ENCODE peak calls at places on chromosomes 3 and 15, in seven cellular contexts. U, T, P, W, I, F and N are unnamed samples.

GRCh38 chr3:72412557-72412956 is 435.7 kb downstream of the SHQ1 start:
- DNase-seq in U (no peak), T (no peak), P (no peak), W (no peak), I (no peak), F (no peak), N (no peak)

GRCh38 chr3:47288966-47289910 is 6.5 kb downstream of the KLHL18 start:
- DNase-seq in U (no peak), T (no peak), P (no peak), W (no peak), I (peak; percentile 11), F (peak; percentile 68), N (no peak)

GRCh38 chr3:178096955-178097354 is 439.3 kb upstream of the KCNMB2 start:
- DNase-seq in U (no peak), T (no peak), P (no peak), W (no peak), I (no peak), F (no peak), N (no peak)

GRCh38 chr3:132268956-132269355 is 48.3 kb upstream of the ACP3 start:
- DNase-seq in U (no peak), T (no peak), P (peak; percentile 61), W (no peak), I (no peak), F (peak; percentile 47), N (no peak)

GRCh38 chr15:82750831-82751181 is 41.1 kb upstream of the AP3B2 start:
- DNase-seq in U (no peak), T (no peak), P (peak; percentile 18), W (no peak), I (no peak), F (no peak), N (no peak)

GRCh38 chr3:190281308-190282051 is 40.8 kb downstream of the CLDN1 start:
- DNase-seq in U (no peak), T (no peak), P (no peak), W (no peak), I (no peak), F (peak; percentile 65), N (no peak)

GRCh38 chr3:4271834-4272233 is 31.3 kb upstream of the SETMAR start:
- DNase-seq in U (no peak), T (no peak), P (peak; percentile 47), W (no peak), I (no peak), F (no peak), N (no peak)

GRCh38 chr15:44675911-44676310 is 12.4 kb upstream of the SPG11 start:
- DNase-seq in U (no peak), T (no peak), P (no peak), W (no peak), I (no peak), F (no peak), N (no peak)

GRCh38 chr3:173548261-173548660 is 150.7 kb downstream of the NLGN1 start:
- DNase-seq in U (no peak), T (no peak), P (no peak), W (no peak), I (no peak), F (no peak), N (no peak)

GRCh38 chr3:139353920-139354556 is 10.2 kb downstream of the MRPS22 start:
- DNase-seq in U (no peak), T (no peak), P (peak; percentile 66), W (no peak), I (no peak), F (peak; percentile 52), N (no peak)

GRCh38 chr15:62059818-62060115 is 480 bp downstream of the VPS13C start:
- DNase-seq in U (peak; percentile 51), T (no peak), P (peak; percentile 62), W (peak; percentile 76), I (no peak), F (peak; percentile 71), N (no peak)

GRCh38 chr3:47475570-47476329 is at the start of gene SCAP:
- DNase-seq in U (peak; percentile 95), T (peak; percentile 95), P (peak; percentile 88), W (peak; percentile 96), I (peak; percentile 97), F (peak; percentile 95), N (no peak)

GRCh38 chr3:103056953-103057450 is 622.2 kb downstream of the ZPLD1 start:
- DNase-seq in U (no peak), T (no peak), P (no peak), W (no peak), I (no peak), F (no peak), N (no peak)

GRCh38 chr3:62027796-62028195 is 345.6 kb downstream of the FEZF2 start:
- DNase-seq in U (no peak), T (no peak), P (no peak), W (no peak), I (no peak), F (no peak), N (no peak)

GRCh38 chr15:38768970-38769369 is 204.4 kb upstream of the RASGRP1 start:
- DNase-seq in U (peak; percentile 24), T (no peak), P (peak; percentile 14), W (no peak), I (no peak), F (peak; percentile 5), N (no peak)

GRCh38 chr15:56832125-56832524 is 86.3 kb upstream of the TCF12 start:
- DNase-seq in U (peak; percentile 41), T (peak; percentile 75), P (peak; percentile 41), W (peak; percentile 58), I (no peak), F (peak; percentile 82), N (no peak)

GRCh38 chr15:41782486-41783271 is 8.4 kb downstream of the MAPKBP1 start:
- DNase-seq in U (no peak), T (no peak), P (no peak), W (no peak), I (no peak), F (no peak), N (no peak)

GRCh38 chr3:46208167-46208704 is at the start of gene CCR1:
- DNase-seq in U (no peak), T (no peak), P (peak; percentile 14), W (peak; percentile 57), I (no peak), F (peak; percentile 49), N (no peak)

GRCh38 chr15:80697316-80697715 is 2.2 kb downstream of the ABHD17C start:
- DNase-seq in U (no peak), T (no peak), P (no peak), W (peak; percentile 41), I (no peak), F (no peak), N (no peak)

GRCh38 chr3:171907761-171908160 is 64.6 kb downstream of the TMEM212 start:
- DNase-seq in U (no peak), T (no peak), P (no peak), W (no peak), I (no peak), F (no peak), N (no peak)

GRCh38 chr3:59992578-59992977 is 942.8 kb upstream of the CFAP20DC start:
- DNase-seq in U (no peak), T (no peak), P (no peak), W (no peak), I (no peak), F (no peak), N (no peak)

GRCh38 chr15:70526221-70526973 is 237.0 kb downstream of the UACA start:
- DNase-seq in U (no peak), T (peak; percentile 76), P (peak; percentile 69), W (peak; percentile 33), I (peak; percentile 78), F (no peak), N (peak; percentile 90)

GRCh38 chr3:51955175-51955892 is at the start of gene GPR62:
- DNase-seq in U (peak; percentile 43), T (no peak), P (no peak), W (no peak), I (no peak), F (no peak), N (no peak)

DNA sequence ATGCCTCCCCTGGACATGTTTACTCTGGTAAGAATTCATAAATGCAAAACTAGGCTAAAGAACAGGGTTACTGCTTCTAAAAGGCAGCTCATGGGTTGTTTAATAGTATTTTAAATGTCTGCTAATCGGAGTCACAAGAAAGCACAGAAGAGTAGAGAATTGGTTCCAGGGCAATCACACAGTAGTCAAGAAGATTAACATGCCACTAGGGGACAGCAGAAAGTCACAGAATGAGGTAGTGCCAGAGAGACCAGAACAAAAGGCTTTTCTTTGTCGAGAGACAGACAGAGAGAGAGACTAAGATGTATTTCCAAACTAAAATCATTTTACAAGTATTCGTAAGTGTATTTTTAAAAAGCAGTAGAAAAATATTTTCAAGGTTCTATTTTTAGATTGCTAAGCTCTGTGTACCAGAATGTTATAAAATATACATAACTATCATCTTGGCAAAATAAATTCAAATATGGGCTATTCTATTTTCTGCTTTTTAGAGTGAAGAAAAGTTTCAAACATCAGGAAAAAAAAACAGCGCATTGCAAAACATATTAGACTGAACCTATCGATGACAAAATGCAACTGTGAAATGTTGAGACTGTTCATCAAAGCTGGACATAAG is 78.3 kb upstream of the CDIN1 start:
- DNase-seq in U (no peak), T (no peak), P (peak; percentile 78), W (no peak), I (no peak), F (peak; percentile 54), N (no peak)
- TF ChIP-seq POLR2A in U (no peak), T (no peak), P (no peak), W (no peak), I (no peak), F (no peak), N (no peak)

DNA sequence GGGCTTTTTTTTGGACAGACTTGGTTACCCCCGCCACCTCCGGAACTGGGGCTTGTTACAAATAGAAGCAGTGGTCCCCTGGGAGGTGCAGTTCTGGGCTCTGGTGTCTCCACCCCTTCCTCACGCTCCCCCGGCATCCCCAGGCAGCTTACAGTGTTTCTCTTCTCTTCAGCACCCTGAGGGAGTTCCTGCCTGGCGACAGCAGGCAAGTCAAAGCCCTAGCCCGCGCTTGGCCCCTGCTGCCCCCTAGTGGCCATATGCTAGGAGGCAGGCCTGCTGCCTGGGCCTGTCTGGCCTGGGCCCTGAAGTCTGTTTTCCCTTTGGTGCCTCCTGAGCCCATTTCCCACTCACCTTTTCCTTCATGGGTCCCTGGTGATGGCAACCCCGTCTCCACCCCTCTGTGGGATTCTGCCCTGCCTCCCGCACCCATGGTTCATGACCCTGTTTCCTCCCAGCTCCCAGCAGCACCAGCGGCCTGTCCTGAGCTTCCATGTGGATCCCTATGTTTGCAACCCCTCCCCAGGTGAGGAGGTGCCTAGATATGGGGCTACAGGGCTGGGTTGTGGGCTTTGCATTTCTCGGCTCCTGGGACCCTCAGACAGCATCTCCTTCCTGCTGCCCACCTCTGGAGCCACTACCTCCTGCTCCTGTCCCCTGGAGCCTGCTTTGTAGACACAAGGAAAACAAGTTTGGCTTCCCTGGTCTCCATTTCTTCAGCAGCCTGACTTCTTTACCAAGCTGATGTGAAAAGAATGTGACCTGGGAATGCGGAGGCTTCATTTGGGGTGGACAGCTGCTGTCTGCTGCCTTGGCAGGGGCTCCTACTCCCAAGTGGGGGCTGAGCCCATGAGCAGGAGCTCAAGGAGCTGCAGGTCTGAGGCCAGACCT is 2.2 kb downstream of the SNX22 start:
- DNase-seq in U (peak; percentile 89), T (peak; percentile 91), P (peak; percentile 90), W (peak; percentile 92), I (peak; percentile 93), F (peak; percentile 92), N (no peak)
- TF ChIP-seq POLR2A in U (no peak), T (no peak), P (peak; percentile 38), W (peak; percentile 18), I (no peak), F (no peak), N (no peak)

GRCh38 chr3:127409421-127410136 is 121.7 kb upstream of the PRR20G start:
- DNase-seq in U (no peak), T (peak; percentile 5), P (no peak), W (no peak), I (peak; percentile 64), F (no peak), N (peak; percentile 88)
- TF ChIP-seq POLR2A in U (no peak), T (no peak), P (no peak), W (no peak), I (no peak), F (no peak), N (no peak)

GRCh38 chr3:18127181-18127863 is 297.8 kb downstream of the SATB1 start:
- DNase-seq in U (no peak), T (no peak), P (no peak), W (no peak), I (no peak), F (no peak), N (no peak)
- TF ChIP-seq POLR2A in U (no peak), T (no peak), P (no peak), W (no peak), I (no peak), F (no peak), N (no peak)